ENCODE peak calls at places on chromosomes 12 and 14, in ten cellular contexts. S is K562, A is fibroblast of lung, T is HepG2, Q is HCT116, M is PC-3, N is PC-9, Z is DND-41, Y is A673, F is GM23338. D is an unnamed sample. For H3K4me1, the result is how much of the 10 kb centered on the place peaks cover.

GRCh38 chr12:46770501-46771183 is 55.2 kb downstream of the SLC38A4 start:
- DNase-seq in S (no peak), M (peak), F (peak), N (no peak), Z (no peak), Q (no peak), Y (peak), A (peak), T (peak), D (peak)

GRCh38 chr12:61232040-61232439 is 1028.2 kb upstream of the USP15 start:
- DNase-seq in T (no peak), Z (no peak), Q (no peak), M (no peak), Y (no peak), S (no peak), A (no peak), N (no peak), F (no peak), D (no peak)

GRCh38 chr12:58011676-58012075 is 70.3 kb downstream of the ATP23 start:
- DNase-seq in N (no peak), S (no peak), Z (no peak), Q (no peak), Y (no peak), F (no peak), A (no peak), T (no peak), M (no peak), D (no peak)

GRCh38 chr14:100342195-100342594 is 19.1 kb downstream of the SLC25A47 start:
- DNase-seq in N (no peak), T (no peak), Z (no peak), Q (no peak), M (no peak), F (no peak), S (no peak), Y (no peak), A (no peak), D (no peak)

GRCh38 chr14:90132821-90133570 is 71.2 kb downstream of the KCNK13 start:
- DNase-seq in T (no peak), Y (no peak), Z (no peak), A (peak), S (no peak), Q (no peak), N (no peak), F (no peak), M (no peak), D (peak)

GRCh38 chr12:58540480-58541299 is 379.6 kb downstream of the LRIG3 start:
- DNase-seq in Y (peak), N (no peak), Z (peak), T (peak), A (peak), M (peak), Q (peak), S (no peak), F (peak), D (peak)

GRCh38 chr12:121611306-121611705 is 15.0 kb upstream of the ORAI1 start:
- DNase-seq in M (no peak), S (peak), Q (no peak), Y (no peak), N (no peak), Z (peak), F (peak), T (no peak), A (no peak), D (no peak)

GRCh38 chr12:57151741-57152407 is 4.5 kb upstream of the LRP1-AS start:
- DNase-seq in T (no peak), Y (no peak), Q (no peak), N (no peak), S (no peak), F (no peak), M (peak), Z (no peak), A (peak), D (peak)

GRCh38 chr14:72741836-72742681 is 151.8 kb downstream of the DPF3 start:
- DNase-seq in Q (no peak), S (peak), Z (no peak), T (no peak), Y (no peak), M (no peak), A (peak), N (no peak), F (peak), D (no peak)

GRCh38 chr12:60494249-60494648 is 898.4 kb downstream of the SLC16A7 start:
- DNase-seq in Z (no peak), F (peak), N (no peak), S (peak), T (peak), Q (peak), Y (peak), M (peak), A (peak), D (peak)

GRCh38 chr12:24600559-24600958 is 348.3 kb downstream of the BCAT1 start:
- DNase-seq in F (no peak), Y (peak), N (no peak), S (no peak), Z (no peak), T (no peak), M (no peak), A (peak), Q (no peak), D (no peak)

GRCh38 chr12:3884671-3885070 is 11.5 kb upstream of the PARP11 start:
- DNase-seq in F (no peak), N (no peak), T (no peak), Z (no peak), Y (no peak), Q (no peak), M (no peak), A (no peak), S (no peak), D (no peak)

GRCh38 chr14:22483863-22484593 is 105.0 kb downstream of the DAD1 start:
- DNase-seq in N (no peak), S (no peak), F (no peak), Q (no peak), Z (no peak), A (no peak), T (no peak), M (no peak), Y (peak), D (no peak)

GRCh38 chr14:65230287-65230728 is 128.0 kb upstream of the MAX start:
- DNase-seq in Q (no peak), M (no peak), Z (no peak), A (peak), S (peak), F (no peak), N (peak), T (peak), Y (peak), D (no peak)

GRCh38 chr12:126727218-126727601 is 1539.8 kb upstream of the TMEM132C start:
- DNase-seq in M (no peak), Z (no peak), Q (no peak), N (no peak), F (no peak), T (no peak), A (no peak), S (no peak), Y (no peak), D (no peak)
- TF ChIP-seq EZH2 in M (no peak), Z (no peak), Q (no peak), N (no peak), F (peak), T (no peak), A (no peak), S (no peak), Y (no peak), D (no peak)

GRCh38 chr12:123126294-123127144 is 24.4 kb downstream of the PITPNM2 start:
- DNase-seq in F (no peak), Z (no peak), S (peak), M (peak), N (peak), T (peak), Q (peak), Y (peak), A (peak), D (peak)

GRCh38 chr12:123131879-123132402 is 18.9 kb downstream of the PITPNM2 start:
- DNase-seq in Z (peak), F (no peak), T (no peak), N (no peak), A (no peak), Q (no peak), S (no peak), M (no peak), Y (no peak), D (no peak)

GRCh38 chr12:123131291-123131831 is 19.5 kb downstream of the PITPNM2 start:
- DNase-seq in F (no peak), N (no peak), S (no peak), T (no peak), A (peak), Q (no peak), Z (no peak), M (no peak), Y (no peak), D (no peak)

GRCh38 chr12:123132951-123133619 is 17.8 kb downstream of the PITPNM2 start:
- DNase-seq in F (no peak), T (no peak), Z (no peak), S (no peak), Y (no peak), Q (no peak), N (no peak), M (no peak), A (no peak), D (no peak)

GRCh38 chr12:123129651-123130050 is 21.2 kb downstream of the PITPNM2 start:
- DNase-seq in T (no peak), Z (no peak), N (no peak), Q (no peak), S (no peak), M (no peak), A (no peak), Y (no peak), F (no peak), D (no peak)
- H3K4me1 ChIP-seq in T (under half), Z (under half), N (half or more), Q (half or more), S (under half), M (under half), A (under half), Y (under half), F (under half), D (under half)

GRCh38 chr12:130220361-130220760 is 58.1 kb downstream of the FZD10 start:
- DNase-seq in A (no peak), Z (no peak), M (no peak), S (no peak), Y (no peak), F (peak), T (no peak), N (no peak), Q (no peak), D (no peak)

GRCh38 chr12:130225347-130225746 is 63.1 kb downstream of the FZD10 start:
- DNase-seq in Z (no peak), Y (no peak), M (no peak), Q (no peak), S (no peak), T (no peak), F (no peak), A (no peak), N (no peak), D (no peak)

GRCh38 chr12:130224613-130225012 is 62.3 kb downstream of the FZD10 start:
- DNase-seq in Q (no peak), Z (no peak), T (no peak), Y (no peak), F (no peak), S (no peak), M (no peak), A (no peak), N (no peak), D (no peak)

GRCh38 chr12:130223767-130224244 is 61.5 kb downstream of the FZD10 start:
- DNase-seq in T (no peak), F (no peak), S (no peak), Z (no peak), N (no peak), Y (no peak), A (no peak), Q (no peak), M (no peak), D (no peak)

DNA sequence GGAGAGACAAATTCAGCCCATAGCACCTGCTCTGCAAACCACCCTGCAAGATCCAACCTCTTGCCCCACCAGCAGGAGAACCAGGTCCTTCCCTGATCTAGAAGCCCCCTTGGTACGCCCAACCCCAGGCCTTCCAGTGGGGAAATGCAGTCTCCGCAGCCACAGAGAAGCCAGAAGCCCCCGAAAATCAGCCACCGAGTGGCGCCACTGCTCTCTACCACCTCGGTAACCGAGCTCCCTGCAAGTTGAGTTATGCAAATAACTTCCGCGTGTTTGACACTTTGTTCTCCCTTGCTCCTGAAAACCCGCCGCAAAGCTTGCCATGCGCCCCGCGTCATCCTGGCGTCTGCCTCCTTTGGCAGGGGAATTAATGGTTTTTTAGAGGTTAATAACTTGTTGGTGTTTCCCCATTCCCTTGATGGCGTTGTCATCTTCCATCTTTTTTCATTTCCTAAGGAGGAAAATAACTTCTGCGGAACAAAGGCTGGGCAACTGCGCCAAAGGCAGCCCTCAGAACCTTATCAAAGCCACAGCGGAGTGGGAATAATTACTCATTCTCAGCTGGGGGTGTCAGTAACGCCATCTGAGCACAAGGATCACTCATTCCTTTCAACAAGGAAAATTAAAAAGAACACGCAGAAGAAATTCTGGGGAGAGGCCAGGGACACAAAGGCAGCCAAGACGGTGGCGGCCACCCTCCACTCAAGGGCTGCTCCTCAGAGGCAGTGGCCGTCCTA is 60.4 kb downstream of the FZD10 start:
- DNase-seq in T (no peak), Z (no peak), F (peak), S (no peak), M (no peak), Q (no peak), Y (no peak), N (no peak), A (no peak), D (no peak)
- TF ChIP-seq EZH2 in T (no peak), Z (no peak), F (no peak), S (no peak), M (no peak), Q (no peak), Y (no peak), N (no peak), A (no peak), D (no peak)

GRCh38 chr14:47846008-47846407 is 170.6 kb upstream of the MDGA2 start:
- DNase-seq in Y (no peak), Z (no peak), M (no peak), Q (no peak), N (no peak), T (no peak), A (no peak), S (no peak), F (peak), D (no peak)
- H3K4me1 ChIP-seq in Y (under half), Z (under half), M (under half), Q (under half), N (under half), T (under half), A (under half), S (under half), F (under half), D (under half)

DNA sequence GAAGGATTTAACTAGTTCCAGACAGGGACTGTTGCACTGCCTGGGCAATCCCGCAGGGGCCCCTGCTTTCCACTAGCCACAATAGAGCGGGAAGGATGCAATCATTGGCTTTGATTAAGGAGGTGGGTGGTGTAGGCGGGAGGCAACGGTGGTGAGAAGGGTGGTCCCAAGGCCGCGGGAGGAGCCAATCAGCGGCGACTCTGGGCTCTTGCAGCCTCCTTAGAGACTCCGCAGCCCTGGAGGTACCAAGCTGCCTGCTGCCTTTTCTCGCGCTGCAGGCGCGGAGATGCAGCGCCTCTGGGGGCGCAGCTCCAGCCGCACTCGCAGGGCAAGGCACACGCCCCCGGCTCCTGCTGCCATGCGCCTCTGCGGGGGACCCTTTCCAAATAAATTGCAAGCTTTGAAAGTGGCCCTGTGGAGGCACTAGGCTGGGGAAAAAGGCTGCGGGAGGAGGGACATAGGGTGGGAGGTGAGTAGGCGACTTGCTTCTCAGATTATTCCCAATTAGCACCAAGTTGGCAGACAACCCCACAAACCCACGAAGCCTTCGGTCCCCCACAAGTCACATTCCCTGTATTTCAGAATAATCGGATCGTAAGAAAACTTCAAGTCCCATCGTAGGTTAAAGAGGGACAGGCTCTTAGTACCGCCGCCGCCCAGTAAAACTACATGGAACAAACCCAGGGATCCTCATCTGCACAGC is 860 bp upstream of the KCNA1 start:
- DNase-seq in Z (no peak), N (no peak), M (no peak), Q (no peak), Y (peak), F (peak), T (no peak), S (no peak), A (peak), D (peak)
- TF ChIP-seq EZH2 in Z (no peak), N (no peak), M (no peak), Q (no peak), Y (peak), F (peak), T (no peak), S (no peak), A (peak), D (no peak)

GRCh38 chr12:15854916-15855315 is 27.3 kb upstream of the STRAP start:
- DNase-seq in Y (peak), T (no peak), S (no peak), N (no peak), F (no peak), Q (no peak), M (no peak), Z (no peak), A (peak), D (no peak)

GRCh38 chr12:15853877-15854276 is 28.3 kb upstream of the STRAP start:
- DNase-seq in M (no peak), F (no peak), Q (no peak), N (no peak), T (no peak), S (no peak), A (no peak), Y (no peak), Z (no peak), D (no peak)

GRCh38 chr12:15851045-15851444 is 31.1 kb upstream of the STRAP start:
- DNase-seq in N (no peak), Q (no peak), F (no peak), A (no peak), Z (no peak), Y (no peak), S (no peak), M (no peak), T (no peak), D (no peak)

GRCh38 chr12:15852383-15852782 is 29.8 kb upstream of the STRAP start:
- DNase-seq in Z (no peak), M (no peak), Y (no peak), T (no peak), F (no peak), N (peak), A (no peak), Q (no peak), S (no peak), D (no peak)

GRCh38 chr12:15851919-15852318 is 30.3 kb upstream of the STRAP start:
- DNase-seq in F (no peak), Q (no peak), Y (no peak), T (no peak), A (no peak), M (peak), S (no peak), Z (no peak), N (peak), D (no peak)
- H3K4me1 ChIP-seq in F (under half), Q (under half), Y (under half), T (under half), A (under half), M (under half), S (under half), Z (under half), N (under half), D (under half)